ENCODE peak calls at places on chromosomes 1 and 21, in nine cellular contexts. R, Q, J, C, U, I, W, L and G are unnamed samples. For H3K36me3, the result is how much of the 10 kb centered on the place peaks cover.

GRCh38 chr21:16534408-16535099 is 804.8 kb downstream of the USP25 start:
- DNase-seq in C (peak), R (peak), L (peak), U (no peak), I (peak), W (no peak), Q (peak), J (no peak), G (no peak)

GRCh38 chr1:205700865-205701401 is 20.6 kb upstream of the SLC45A3 start:
- DNase-seq in J (peak), W (no peak), L (no peak), C (no peak), U (peak), I (no peak), Q (no peak), R (peak), G (no peak)

GRCh38 chr1:232305020-232305419 is 324.9 kb downstream of the SIPA1L2 start:
- DNase-seq in U (no peak), R (no peak), C (no peak), Q (no peak), W (no peak), I (no peak), J (no peak), L (no peak), G (no peak)

GRCh38 chr1:64516803-64517568 is 47.1 kb downstream of the CACHD1 start:
- DNase-seq in J (no peak), R (no peak), W (peak), L (no peak), I (no peak), Q (no peak), U (no peak), C (no peak), G (no peak)

GRCh38 chr1:62076286-62076685 is 118.4 kb upstream of the L1TD1 start:
- DNase-seq in R (no peak), Q (peak), J (no peak), I (no peak), L (no peak), C (no peak), U (no peak), W (peak), G (peak)

GRCh38 chr1:32623775-32624174 is 26.6 kb downstream of the ZBTB8OS start:
- DNase-seq in R (no peak), L (no peak), W (no peak), U (no peak), I (no peak), Q (no peak), J (no peak), C (no peak), G (no peak)

GRCh38 chr1:214505134-214505533 is 46.3 kb downstream of the PTPN14 start:
- DNase-seq in R (no peak), L (no peak), J (no peak), Q (no peak), U (peak), C (peak), W (no peak), I (no peak), G (no peak)

GRCh38 chr1:162475089-162475488 is 22.5 kb upstream of the UHMK1 start:
- DNase-seq in L (no peak), I (no peak), W (no peak), Q (no peak), U (no peak), R (no peak), C (peak), J (no peak), G (no peak)

GRCh38 chr1:154746620-154747299 is 123.3 kb downstream of the KCNN3 start:
- DNase-seq in W (no peak), I (no peak), Q (no peak), C (no peak), J (no peak), L (no peak), U (peak), R (no peak), G (no peak)

GRCh38 chr1:65253800-65254319 is 55.5 kb upstream of the DNAJC6 start:
- DNase-seq in Q (no peak), J (no peak), C (no peak), L (no peak), R (no peak), U (no peak), I (peak), W (peak), G (no peak)

DNA sequence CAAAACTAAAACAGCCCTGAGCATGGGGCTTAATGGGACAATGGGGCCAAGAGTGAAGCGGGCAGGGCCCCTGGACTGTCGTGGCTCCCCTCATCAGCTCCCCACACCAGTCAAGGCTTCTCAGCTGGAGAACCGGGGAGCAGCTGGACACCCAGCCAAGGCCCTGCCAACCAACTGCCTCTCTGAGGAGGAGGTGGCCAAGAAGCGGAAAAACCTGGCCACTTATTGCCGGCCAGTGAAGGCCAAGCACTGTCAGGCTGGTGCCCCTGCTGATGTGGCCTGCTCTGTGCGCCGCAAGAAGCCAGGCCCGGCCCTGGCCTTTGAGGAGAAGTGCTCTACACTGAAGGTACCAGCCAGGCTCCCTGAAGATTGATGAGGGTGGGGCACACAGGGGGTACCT is 2.5 kb upstream of the CYB561D1 start:
- DNase-seq in W (no peak), Q (no peak), R (no peak), L (no peak), U (no peak), J (no peak), I (no peak), C (no peak), G (no peak)
- H3K36me3 ChIP-seq in W (under half), Q (under half), R (under half), L (under half), U (under half), J (under half), I (under half), C (half or more), G (under half)

DNA sequence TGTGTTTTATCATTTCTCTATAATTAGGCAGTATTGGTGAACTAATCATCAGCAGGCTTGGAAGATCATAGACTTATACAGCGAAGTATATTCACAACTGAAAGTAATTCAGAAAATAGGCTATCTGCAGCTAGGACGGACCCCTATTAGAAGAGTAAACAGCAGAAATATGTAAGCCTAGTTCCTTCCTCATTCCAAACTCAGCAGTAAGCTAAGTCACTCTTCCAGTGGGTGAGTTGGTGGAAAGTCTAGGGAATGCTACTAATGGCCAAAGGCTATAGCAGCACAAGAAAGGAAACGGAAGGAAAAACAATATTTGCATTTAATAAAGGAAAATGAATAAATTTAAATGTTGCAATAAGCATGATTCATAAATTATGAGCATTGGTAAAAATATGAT is 918.1 kb upstream of the TMPRSS15 start:
- DNase-seq in R (no peak), Q (no peak), I (no peak), W (no peak), J (no peak), U (no peak), L (no peak), C (no peak), G (no peak)
- TF ChIP-seq CTCF in R (no peak), Q (no peak), I (no peak), W (no peak), J (no peak), U (no peak), L (no peak), C (no peak), G (no peak)

GRCh38 chr1:155981266-155982088 is 3.1 kb upstream of the ARHGEF2 start:
- DNase-seq in Q (peak), J (no peak), W (peak), C (no peak), R (no peak), U (no peak), I (no peak), L (no peak), G (no peak)

GRCh38 chr1:155984341-155984740 is 6.0 kb upstream of the ARHGEF2 start:
- DNase-seq in W (no peak), U (peak), R (no peak), J (peak), Q (no peak), L (no peak), C (no peak), I (no peak), G (no peak)

GRCh38 chr1:155983191-155984023 is 5.1 kb upstream of the ARHGEF2 start:
- DNase-seq in J (peak), L (no peak), C (peak), I (no peak), W (peak), Q (peak), U (peak), R (peak), G (no peak)

GRCh38 chr1:155979525-155980343 is 1.4 kb upstream of the ARHGEF2 start:
- DNase-seq in L (no peak), I (no peak), J (no peak), R (peak), Q (no peak), W (no peak), C (no peak), U (no peak), G (no peak)

DNA sequence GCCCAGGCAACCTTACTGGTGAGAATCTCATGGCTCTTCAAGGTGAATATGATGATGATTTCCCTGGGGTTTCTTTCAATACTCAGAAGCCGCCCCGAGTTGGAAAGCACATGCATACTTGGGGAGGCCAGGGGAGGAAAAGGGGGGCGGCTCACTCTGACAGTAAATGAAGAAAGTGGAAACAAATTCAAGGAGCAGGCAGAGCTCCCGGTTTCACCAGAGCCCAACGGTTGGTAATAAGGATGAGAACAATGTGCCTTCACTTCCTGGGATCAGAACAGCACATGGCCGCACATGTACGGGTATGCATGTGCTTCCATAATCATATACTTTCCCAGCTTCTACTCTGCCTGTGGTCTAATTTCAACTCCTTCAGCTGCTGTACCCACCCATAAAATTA is 3.8 kb upstream of the ARHGEF2 start:
- DNase-seq in L (no peak), I (no peak), U (no peak), R (no peak), Q (no peak), C (no peak), J (no peak), W (no peak), G (no peak)
- H3K4me3 ChIP-seq in L (no peak), I (no peak), U (no peak), R (peak), Q (peak), C (peak), J (no peak), W (peak), G (no peak)

DNA sequence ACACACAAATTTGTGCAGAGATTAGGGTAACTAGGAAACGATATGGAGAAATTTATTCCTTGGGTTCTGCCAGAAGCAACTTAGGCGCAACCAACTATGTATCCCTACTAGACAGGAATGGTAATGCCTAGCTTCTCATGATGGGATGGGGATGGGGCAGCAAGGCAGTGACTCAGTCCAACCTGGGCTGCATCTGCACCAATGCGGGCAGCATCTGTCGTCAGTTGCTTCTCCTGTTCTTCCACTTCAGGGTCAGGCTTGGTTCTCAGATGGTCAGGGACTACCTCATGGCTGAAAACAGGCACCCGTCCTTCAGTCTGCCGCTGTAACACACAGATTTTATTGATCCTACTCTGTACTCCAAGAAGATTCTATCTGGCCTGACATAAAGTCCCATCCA is 2.9 kb downstream of the MED8 start:
- DNase-seq in Q (no peak), W (no peak), U (no peak), C (no peak), I (no peak), L (no peak), J (no peak), R (no peak), G (no peak)
- H3K36me3 ChIP-seq in Q (under half), W (half or more), U (half or more), C (half or more), I (half or more), L (half or more), J (under half), R (half or more), G (under half)

DNA sequence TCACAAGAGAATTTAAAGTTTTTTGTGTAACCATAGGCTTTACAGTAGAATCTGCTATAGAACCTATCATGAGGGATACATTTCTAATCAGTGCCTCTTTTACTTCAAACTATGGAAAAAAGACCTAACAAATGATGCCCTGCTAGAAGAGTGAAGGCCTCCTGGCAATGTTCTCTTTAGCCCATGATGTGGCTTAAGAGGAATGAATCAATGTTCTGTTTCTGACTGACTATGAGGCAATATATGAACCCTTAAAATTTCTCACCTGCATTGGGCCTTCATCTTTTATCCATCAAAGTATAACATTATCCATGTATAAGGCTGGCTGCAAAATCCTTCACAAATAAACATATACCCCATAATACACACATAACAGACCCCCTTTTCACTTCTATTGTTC is 65.7 kb upstream of the IL12RB2 start:
- DNase-seq in C (no peak), L (no peak), W (no peak), I (no peak), J (no peak), Q (no peak), U (no peak), R (no peak), G (no peak)
- TF ChIP-seq CTCF in C (no peak), L (no peak), W (no peak), I (no peak), J (no peak), Q (no peak), U (no peak), R (no peak), G (no peak)

GRCh38 chr1:198672124-198672523 is 33.3 kb downstream of the PTPRC start:
- DNase-seq in J (no peak), U (no peak), W (peak), C (no peak), Q (no peak), I (no peak), L (no peak), R (no peak), G (no peak)
- H3K4me3 ChIP-seq in J (no peak), U (no peak), W (no peak), C (no peak), Q (no peak), I (no peak), L (no peak), R (no peak), G (no peak)

GRCh38 chr1:40880813-40881549 is 18.8 kb upstream of the CITED4 start:
- DNase-seq in J (no peak), R (no peak), I (no peak), Q (no peak), W (no peak), U (no peak), L (no peak), C (no peak), G (no peak)

GRCh38 chr1:40877681-40878080 is 15.5 kb upstream of the CITED4 start:
- DNase-seq in U (peak), J (no peak), W (peak), R (peak), Q (peak), C (peak), I (no peak), L (peak), G (peak)

GRCh38 chr1:40876891-40877290 is 14.7 kb upstream of the CITED4 start:
- DNase-seq in C (no peak), L (no peak), J (no peak), Q (no peak), U (no peak), W (no peak), R (no peak), I (no peak), G (no peak)

GRCh38 chr1:40879487-40880175 is 17.5 kb upstream of the CITED4 start:
- DNase-seq in W (no peak), C (no peak), R (no peak), Q (no peak), I (no peak), J (no peak), U (no peak), L (no peak), G (no peak)

GRCh38 chr1:40878906-40879305 is 16.7 kb upstream of the CITED4 start:
- DNase-seq in J (no peak), C (no peak), L (no peak), W (no peak), Q (no peak), R (no peak), U (no peak), I (no peak), G (no peak)
- H3K36me3 ChIP-seq in J (under half), C (under half), L (under half), W (under half), Q (under half), R (under half), U (under half), I (under half), G (under half)